ENCODE peak calls at places on chromosomes 16 and 17, in five cellular contexts. I, S, C, N and M are unnamed samples.

GRCh38 chr16:30186782-30187555 is 3.6 kb downstream of the CORO1A start:
- DNase-seq in I (peak; percentile 87), S (no peak), C (peak; percentile 52), N (no peak), M (peak; percentile 39)

GRCh38 chr16:89764711-89765201 is 43.4 kb downstream of the ZNF276 start:
- DNase-seq in I (peak; percentile 15), S (no peak), C (no peak), N (no peak), M (no peak)

GRCh38 chr16:55955845-55956244 is 80.7 kb upstream of the CES5A start:
- DNase-seq in I (no peak), S (peak; percentile 33), C (no peak), N (no peak), M (no peak)

GRCh38 chr16:89324056-89325010 is 106.8 kb downstream of the ZNF778 start:
- DNase-seq in I (no peak), S (no peak), C (peak; percentile 65), N (no peak), M (peak; percentile 79)

GRCh38 chr17:54626146-54626703 is 274.4 kb upstream of the TOM1L1 start:
- DNase-seq in I (no peak), S (no peak), C (no peak), N (no peak), M (no peak)

GRCh38 chr17:63675231-63675606 is 24.7 kb downstream of the LIMD2 start:
- DNase-seq in I (no peak), S (no peak), C (peak; percentile 36), N (no peak), M (peak; percentile 31)

GRCh38 chr16:118857-119256 is 19.6 kb downstream of the NPRL3 start:
- DNase-seq in I (no peak), S (no peak), C (no peak), N (no peak), M (no peak)

GRCh38 chr16:79155904-79156303 is 444.6 kb downstream of the MAF start:
- DNase-seq in I (no peak), S (no peak), C (no peak), N (no peak), M (no peak)

GRCh38 chr17:13931111-13931526 is 138.2 kb upstream of the COX10 start:
- DNase-seq in I (no peak), S (peak; percentile 18), C (peak; percentile 23), N (no peak), M (peak; percentile 45)

GRCh38 chr16:59880626-59881025 is 1146.5 kb upstream of the GOT2 start:
- DNase-seq in I (no peak), S (no peak), C (no peak), N (no peak), M (no peak)

GRCh38 chr17:82217530-82218204 is 5.0 kb upstream of the CCDC57 start:
- DNase-seq in I (no peak), S (no peak), C (peak; percentile 92), N (peak; percentile 85), M (peak; percentile 80)

GRCh38 chr16:52597772-52598483 is 51.0 kb upstream of the TOX3 start:
- DNase-seq in I (no peak), S (no peak), C (no peak), N (peak; percentile 39), M (no peak)

GRCh38 chr16:20313741-20314140 is 13.6 kb downstream of the GP2 start:
- DNase-seq in I (no peak), S (no peak), C (no peak), N (no peak), M (no peak)

GRCh38 chr17:33864758-33865229 is 390.3 kb upstream of the CCL2 start:
- DNase-seq in I (no peak), S (no peak), C (no peak), N (no peak), M (no peak)

GRCh38 chr17:73003487-73003886 is 89.0 kb downstream of the SLC39A11 start:
- DNase-seq in I (no peak), S (no peak), C (no peak), N (peak; percentile 50), M (no peak)

GRCh38 chr16:9119795-9120194 is 28.4 kb downstream of the HAPSTR1 start:
- DNase-seq in I (no peak), S (no peak), C (peak; percentile 95), N (no peak), M (peak; percentile 98)

GRCh38 chr16:66408181-66409048 is 18.7 kb upstream of the BEAN1 start:
- DNase-seq in I (no peak), S (peak; percentile 1), C (peak; percentile 84), N (peak; percentile 47), M (peak; percentile 63)

GRCh38 chr17:58121925-58122324 is 26.3 kb upstream of the OR4D1 start:
- DNase-seq in I (peak; percentile 5), S (no peak), C (peak; percentile 39), N (peak; percentile 52), M (peak; percentile 22)

GRCh38 chr16:22214893-22215292 is 8.8 kb downstream of the EEF2K start:
- DNase-seq in I (no peak), S (no peak), C (no peak), N (no peak), M (no peak)

GRCh38 chr16:3482659-3483241 is 12.5 kb downstream of the C16orf90 start:
- DNase-seq in I (no peak), S (no peak), C (no peak), N (no peak), M (no peak)

GRCh38 chr16:66549284-66550131 is at the start of gene TK2:
- DNase-seq in I (no peak), S (no peak), C (peak; percentile 77), N (peak; percentile 8), M (no peak)

GRCh38 chr17:46122486-46122871 is 70.8 kb downstream of the KANSL1 start:
- DNase-seq in I (no peak), S (no peak), C (no peak), N (no peak), M (no peak)

GRCh38 chr17:78049609-78050008 is 78.9 kb downstream of the TMC6 start:
- DNase-seq in I (no peak), S (no peak), C (no peak), N (no peak), M (no peak)

GRCh38 chr16:56547949-56548567 is 16.8 kb upstream of the MT4 start:
- DNase-seq in I (no peak), S (no peak), C (peak; percentile 12), N (no peak), M (no peak)

GRCh38 chr16:608019-608418 is 18.2 kb downstream of the RAB40C start:
- DNase-seq in I (no peak), S (no peak), C (no peak), N (no peak), M (no peak)

GRCh38 chr16:70713342-70713741 is 27.5 kb upstream of the MTSS2 start:
- DNase-seq in I (no peak), S (no peak), C (no peak), N (no peak), M (no peak)

GRCh38 chr17:72931163-72931562 is 161.3 kb downstream of the SLC39A11 start:
- DNase-seq in I (no peak), S (no peak), C (no peak), N (no peak), M (no peak)

GRCh38 chr16:72821551-72821950 is 226.4 kb downstream of the ZFHX3 start:
- DNase-seq in I (no peak), S (no peak), C (no peak), N (no peak), M (no peak)

GRCh38 chr17:4607773-4608187 is 23.5 kb downstream of the SMTNL2 start:
- DNase-seq in I (no peak), S (peak; percentile 4), C (peak; percentile 71), N (no peak), M (peak; percentile 78)